ENCODE peak calls at places on chromosome 7, in nine cellular contexts. G is HCT116, P is GM23248, E is SK-N-SH, V is hepatocyte, Y is OCI-LY7, J is neural progenitor cell, B is MM.1S, M is PC-3. T is an unnamed sample.

GRCh38 chr7:100516135-100516812 is 22.7 kb upstream of the AGFG2 start:
- DNase-seq in B (peak; percentile 58), J (peak; percentile 12), V (peak; percentile 21), Y (peak; percentile 74), E (peak; percentile 79), M (no peak), G (no peak), P (peak; percentile 88), T (peak; percentile 25)

GRCh38 chr7:55161154-55161687 is 142.4 kb downstream of the EGFR start:
- DNase-seq in E (no peak), Y (no peak), P (no peak), G (no peak), J (no peak), B (no peak), M (no peak), V (no peak), T (no peak)

GRCh38 chr7:53340220-53340619 is 304.8 kb downstream of the POM121L12 start:
- DNase-seq in M (no peak), Y (no peak), B (no peak), E (no peak), V (no peak), J (no peak), P (no peak), G (no peak), T (peak; percentile 4)

GRCh38 chr7:24318326-24318725 is 34.3 kb downstream of the NPY start:
- DNase-seq in E (no peak), V (peak; percentile 25), B (no peak), Y (peak; percentile 75), J (peak; percentile 63), G (peak; percentile 15), M (peak; percentile 53), P (peak; percentile 7), T (peak; percentile 84)

GRCh38 chr7:8322667-8323066 is 60.7 kb upstream of the ICA1 start:
- DNase-seq in J (no peak), M (no peak), E (no peak), Y (no peak), B (no peak), V (no peak), G (no peak), P (no peak), T (no peak)

GRCh38 chr7:47204709-47205108 is 377.2 kb downstream of the TNS3 start:
- DNase-seq in V (no peak), B (no peak), E (no peak), Y (no peak), J (no peak), G (no peak), P (no peak), M (no peak), T (no peak)

GRCh38 chr7:20190588-20190987 is 26.6 kb downstream of the MACC1 start:
- DNase-seq in M (no peak), V (no peak), G (no peak), J (no peak), B (no peak), Y (no peak), P (no peak), E (no peak), T (no peak)

GRCh38 chr7:17460001-17460400 is 161.5 kb downstream of the AHR start:
- DNase-seq in E (no peak), J (no peak), V (no peak), M (no peak), P (no peak), G (no peak), Y (no peak), B (no peak), T (no peak)

GRCh38 chr7:149836434-149836833 is 1.7 kb upstream of the ZNF862 start:
- DNase-seq in Y (no peak), J (no peak), M (no peak), B (no peak), G (no peak), V (no peak), P (no peak), E (no peak), T (no peak)

GRCh38 chr7:121519548-121520521 is 123.7 kb upstream of the FAM3C start:
- DNase-seq in J (no peak), E (no peak), Y (no peak), P (peak; percentile 68), G (no peak), B (no peak), M (no peak), V (no peak), T (no peak)

GRCh38 chr7:109549461-109549860 is 979.8 kb downstream of the DNAJB9 start:
- DNase-seq in M (no peak), J (no peak), E (no peak), P (no peak), B (no peak), G (no peak), V (no peak), Y (no peak), T (no peak)

GRCh38 chr7:40298421-40298820 is 163.6 kb downstream of the SUGCT start:
- DNase-seq in J (no peak), V (no peak), Y (no peak), G (no peak), P (peak; percentile 60), E (no peak), B (no peak), M (no peak), T (no peak)

GRCh38 chr7:80997841-80998240 is 79.0 kb upstream of the SEMA3C start:
- DNase-seq in V (no peak), M (no peak), P (no peak), E (peak; percentile 51), J (no peak), Y (no peak), B (no peak), G (no peak), T (no peak)

GRCh38 chr7:74173074-74173473 is 1.1 kb upstream of the EIF4H start:
- DNase-seq in J (no peak), B (peak; percentile 34), G (no peak), Y (peak; percentile 53), M (no peak), P (no peak), V (no peak), E (no peak), T (peak; percentile 46)

GRCh38 chr7:114502454-114503254 is 88.0 kb downstream of the FOXP2 start:
- DNase-seq in M (no peak), V (no peak), B (no peak), E (no peak), P (peak; percentile 22), J (no peak), G (no peak), Y (no peak), T (no peak)

GRCh38 chr7:16203065-16203464 is 218.3 kb downstream of the CRPPA start:
- DNase-seq in M (peak; percentile 54), G (no peak), J (no peak), V (no peak), Y (no peak), E (no peak), P (no peak), B (no peak), T (no peak)

GRCh38 chr7:110358028-110358427 is 732.9 kb upstream of the LRRN3 start:
- DNase-seq in Y (no peak), G (no peak), V (no peak), J (no peak), P (no peak), B (no peak), M (peak; percentile 64), E (no peak), T (no peak)

GRCh38 chr7:27709137-27710075 is 30.6 kb upstream of the TAX1BP1 start:
- DNase-seq in V (no peak), M (peak; percentile 79), J (no peak), E (peak; percentile 26), B (no peak), P (peak; percentile 73), G (no peak), Y (no peak), T (no peak)

GRCh38 chr7:84524714-84525694 is 330.4 kb upstream of the SEMA3A start:
- DNase-seq in E (no peak), G (no peak), M (peak; percentile 46), V (no peak), J (no peak), Y (no peak), B (no peak), P (peak; percentile 85), T (no peak)
- TF ChIP-seq EZH2phosphoT487 in E (no peak), G (no peak), M (no peak), V (no peak), J (no peak), Y (no peak), B (no peak), P (no peak), T (no peak)

GRCh38 chr7:36995776-36996175 is 271.5 kb upstream of the AOAH start:
- DNase-seq in P (no peak), G (no peak), J (no peak), V (no peak), E (no peak), B (no peak), Y (no peak), M (no peak), T (no peak)
- TF ChIP-seq EZH2phosphoT487 in P (no peak), G (no peak), J (no peak), V (no peak), E (no peak), B (no peak), Y (no peak), M (no peak), T (no peak)

GRCh38 chr7:57201021-57201894 is 69.0 kb upstream of the ZNF479 start:
- DNase-seq in M (no peak), P (no peak), E (no peak), Y (no peak), V (no peak), G (no peak), B (no peak), J (no peak), T (no peak)

GRCh38 chr7:57202274-57202673 is 70.0 kb upstream of the ZNF479 start:
- DNase-seq in V (no peak), M (no peak), J (no peak), B (no peak), Y (no peak), E (no peak), G (no peak), P (no peak), T (no peak)

GRCh38 chr7:57201895-57202210 is 69.6 kb upstream of the ZNF479 start:
- DNase-seq in P (no peak), Y (no peak), B (no peak), E (no peak), G (no peak), V (no peak), J (no peak), M (no peak), T (no peak)

GRCh38 chr7:57199252-57199651 is 67.0 kb upstream of the ZNF479 start:
- DNase-seq in B (no peak), M (no peak), J (no peak), Y (no peak), E (no peak), G (no peak), P (no peak), V (no peak), T (no peak)

DNA sequence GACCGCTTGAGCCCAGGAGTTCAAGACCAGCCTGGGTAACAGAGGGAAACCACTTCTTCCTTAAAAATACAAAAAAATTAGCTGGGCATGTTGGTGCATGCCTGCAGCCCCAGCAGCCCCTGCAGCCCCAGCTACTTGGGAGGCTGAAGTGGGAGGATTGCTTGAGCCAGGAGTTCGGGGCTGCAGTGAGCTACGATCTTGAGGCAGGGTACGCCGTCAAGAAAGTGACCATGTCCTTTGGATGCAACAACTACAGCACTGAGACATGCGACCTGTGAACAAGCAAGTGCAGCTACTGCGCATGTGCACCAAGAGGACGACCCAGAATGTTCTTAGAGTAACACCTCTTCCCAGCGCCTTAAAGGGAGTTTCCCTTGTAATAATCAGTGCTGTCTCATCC is 66.6 kb upstream of the ZNF479 start:
- DNase-seq in G (no peak), P (no peak), Y (no peak), V (no peak), M (no peak), B (no peak), E (no peak), J (no peak), T (no peak)
- TF ChIP-seq EZH2phosphoT487 in G (no peak), P (no peak), Y (no peak), V (no peak), M (no peak), B (no peak), E (no peak), J (no peak), T (no peak)

GRCh38 chr7:75858430-75858829 is 20.4 kb upstream of the RHBDD2 start:
- DNase-seq in V (no peak), P (no peak), E (no peak), B (no peak), Y (no peak), J (no peak), G (no peak), M (no peak), T (no peak)
- TF ChIP-seq EZH2phosphoT487 in V (no peak), P (no peak), E (no peak), B (no peak), Y (no peak), J (no peak), G (no peak), M (no peak), T (no peak)